ENCODE peak calls at places on chromosomes 2 and 18, in eight cellular contexts. D, A, G, N, J, H, W and Q are unnamed samples.

GRCh38 chr2:182814380-182814779 is 52.1 kb downstream of the FRZB start:
- DNase-seq in D (no peak), A (no peak), G (no peak), N (no peak), J (no peak), H (no peak), W (no peak), Q (no peak)

GRCh38 chr2:67311536-67311935 is 85.6 kb upstream of the ETAA1 start:
- DNase-seq in D (no peak), A (no peak), G (no peak), N (no peak), J (no peak), H (no peak), W (no peak), Q (no peak)

GRCh38 chr2:170250584-170250983 is 72.6 kb downstream of the MYO3B start:
- DNase-seq in D (no peak), A (no peak), G (no peak), N (no peak), J (no peak), H (no peak), W (no peak), Q (no peak)

GRCh38 chr2:196703660-196704209 is 64.2 kb downstream of the CCDC150 start:
- DNase-seq in D (no peak), A (no peak), G (no peak), N (no peak), J (no peak), H (no peak), W (no peak), Q (no peak)

GRCh38 chr2:112623913-112624777 is 21.6 kb upstream of the SLC20A1 start:
- DNase-seq in D (no peak), A (peak), G (no peak), N (peak), J (no peak), H (peak), W (no peak), Q (no peak)

GRCh38 chr2:96538487-96539214 is 2.1 kb downstream of the ARID5A start:
- DNase-seq in D (no peak), A (peak), G (peak), N (peak), J (peak), H (no peak), W (peak), Q (peak)

GRCh38 chr2:238771193-238771592 is 76.7 kb upstream of the TWIST2 start:
- DNase-seq in D (no peak), A (no peak), G (no peak), N (no peak), J (no peak), H (no peak), W (no peak), Q (peak)

GRCh38 chr2:94861308-94862152 is 9.7 kb upstream of the TEKT4 start:
- DNase-seq in D (no peak), A (peak), G (no peak), N (no peak), J (peak), H (no peak), W (no peak), Q (peak)

GRCh38 chr2:156784034-156784433 is 347.9 kb downstream of the GPD2 start:
- DNase-seq in D (no peak), A (no peak), G (no peak), N (no peak), J (no peak), H (no peak), W (no peak), Q (no peak)

GRCh38 chr2:42359894-42360483 is 1.0 kb downstream of the COX7A2L start:
- DNase-seq in D (no peak), A (no peak), G (no peak), N (peak), J (no peak), H (no peak), W (no peak), Q (no peak)

GRCh38 chr2:219274392-219274921 is 4.7 kb upstream of the DNAJB2 start:
- DNase-seq in D (no peak), A (peak), G (no peak), N (no peak), J (no peak), H (no peak), W (no peak), Q (peak)

GRCh38 chr2:38665854-38666577 is at the start of gene GALM:
- DNase-seq in D (no peak), A (peak), G (peak), N (peak), J (peak), H (peak), W (no peak), Q (peak)

GRCh38 chr2:45728458-45728942 is 77.0 kb downstream of the PRKCE start:
- DNase-seq in D (no peak), A (no peak), G (no peak), N (peak), J (no peak), H (peak), W (no peak), Q (no peak)

GRCh38 chr2:201807452-201807980 is 1.2 kb downstream of the CDK15 start:
- DNase-seq in D (no peak), A (peak), G (no peak), N (no peak), J (no peak), H (no peak), W (no peak), Q (peak)

GRCh38 chr18:40690062-40690461 is 1265.0 kb upstream of the PIK3C3 start:
- DNase-seq in D (no peak), A (no peak), G (no peak), N (no peak), J (no peak), H (no peak), W (no peak), Q (no peak)